ENCODE peak calls at places on chromosomes 5 and 9, in six cellular contexts. One of them, this sample, is unnamed.

GRCh38 chr5:176817864-176818377 is 7.6 kb downstream of the UNC5A start:
- DNase-seq in Peyer's patch: no peak
- DNase-seq in spleen: no peak
- DNase-seq in breast epithelium: no peak
- DNase-seq in adrenal gland: peak; percentile 6
- DNase-seq in GM12892: no peak
- DNase-seq in this sample: no peak

GRCh38 chr5:57845025-57845424 is 362.4 kb upstream of the ACTBL2 start:
- DNase-seq in Peyer's patch: no peak
- DNase-seq in spleen: no peak
- DNase-seq in breast epithelium: no peak
- DNase-seq in adrenal gland: no peak
- DNase-seq in GM12892: no peak
- DNase-seq in this sample: no peak

GRCh38 chr5:991472-992267 is 16.9 kb upstream of the NKD2 start:
- DNase-seq in Peyer's patch: peak; percentile 45
- DNase-seq in spleen: no peak
- DNase-seq in breast epithelium: no peak
- DNase-seq in adrenal gland: no peak
- DNase-seq in GM12892: no peak
- DNase-seq in this sample: no peak

GRCh38 chr9:134566196-134566822 is 75.3 kb upstream of the COL5A1 start:
- DNase-seq in Peyer's patch: no peak
- DNase-seq in spleen: no peak
- DNase-seq in breast epithelium: no peak
- DNase-seq in adrenal gland: no peak
- DNase-seq in GM12892: no peak
- DNase-seq in this sample: peak; percentile 70

GRCh38 chr5:129767927-129768380 is 20.1 kb downstream of the MINAR2 start:
- DNase-seq in Peyer's patch: no peak
- DNase-seq in spleen: no peak
- DNase-seq in breast epithelium: no peak
- DNase-seq in adrenal gland: peak; percentile 82
- DNase-seq in GM12892: peak; percentile 7
- DNase-seq in this sample: no peak

GRCh38 chr9:123712399-123712798 is 217.5 kb downstream of the DENND1A start:
- DNase-seq in Peyer's patch: no peak
- DNase-seq in spleen: no peak
- DNase-seq in breast epithelium: no peak
- DNase-seq in adrenal gland: no peak
- DNase-seq in GM12892: no peak
- DNase-seq in this sample: no peak

GRCh38 chr9:5186416-5187169 is 1.2 kb upstream of the INSL6 start:
- DNase-seq in Peyer's patch: peak; percentile 52
- DNase-seq in spleen: no peak
- DNase-seq in breast epithelium: no peak
- DNase-seq in adrenal gland: peak; percentile 56
- DNase-seq in GM12892: no peak
- DNase-seq in this sample: no peak

GRCh38 chr5:78734094-78734845 is 85.7 kb upstream of the LHFPL2 start:
- DNase-seq in Peyer's patch: no peak
- DNase-seq in spleen: no peak
- DNase-seq in breast epithelium: no peak
- DNase-seq in adrenal gland: no peak
- DNase-seq in GM12892: no peak
- DNase-seq in this sample: no peak

GRCh38 chr9:86324308-86324707 is 29.9 kb downstream of the TUT7 start:
- DNase-seq in Peyer's patch: no peak
- DNase-seq in spleen: no peak
- DNase-seq in breast epithelium: no peak
- DNase-seq in adrenal gland: no peak
- DNase-seq in GM12892: no peak
- DNase-seq in this sample: no peak

GRCh38 chr9:99726758-99727157 is 94.9 kb upstream of the NR4A3 start:
- DNase-seq in Peyer's patch: no peak
- DNase-seq in spleen: no peak
- DNase-seq in breast epithelium: no peak
- DNase-seq in adrenal gland: no peak
- DNase-seq in GM12892: no peak
- DNase-seq in this sample: no peak

GRCh38 chr9:16062542-16063240 is 509.8 kb downstream of the CCDC171 start:
- DNase-seq in Peyer's patch: no peak
- DNase-seq in spleen: no peak
- DNase-seq in breast epithelium: no peak
- DNase-seq in adrenal gland: no peak
- DNase-seq in GM12892: no peak
- DNase-seq in this sample: no peak

GRCh38 chr5:171438753-171439152 is 19.3 kb downstream of the FGF18 start:
- DNase-seq in Peyer's patch: no peak
- DNase-seq in spleen: no peak
- DNase-seq in breast epithelium: no peak
- DNase-seq in adrenal gland: no peak
- DNase-seq in GM12892: no peak
- DNase-seq in this sample: no peak

GRCh38 chr9:112331676-112331955 is 1.8 kb downstream of the PTBP3 start:
- DNase-seq in Peyer's patch: no peak
- DNase-seq in spleen: no peak
- DNase-seq in breast epithelium: no peak
- DNase-seq in adrenal gland: no peak
- DNase-seq in GM12892: no peak
- DNase-seq in this sample: no peak

GRCh38 chr5:2536632-2537031 is 214.8 kb downstream of the IRX2 start:
- DNase-seq in Peyer's patch: no peak
- DNase-seq in spleen: no peak
- DNase-seq in breast epithelium: no peak
- DNase-seq in adrenal gland: no peak
- DNase-seq in GM12892: no peak
- DNase-seq in this sample: no peak

GRCh38 chr9:27468450-27469110 is 55.5 kb upstream of the IFNK start:
- DNase-seq in Peyer's patch: no peak
- DNase-seq in spleen: peak; percentile 56
- DNase-seq in breast epithelium: no peak
- DNase-seq in adrenal gland: no peak
- DNase-seq in GM12892: no peak
- DNase-seq in this sample: no peak

GRCh38 chr5:142825378-142826089 is 55.4 kb downstream of the ARHGAP26 start:
- DNase-seq in Peyer's patch: no peak
- DNase-seq in spleen: no peak
- DNase-seq in breast epithelium: no peak
- DNase-seq in adrenal gland: no peak
- DNase-seq in GM12892: no peak
- DNase-seq in this sample: no peak

GRCh38 chr5:152811985-152812384 is 406.9 kb upstream of the NMUR2 start:
- DNase-seq in Peyer's patch: no peak
- DNase-seq in spleen: no peak
- DNase-seq in breast epithelium: no peak
- DNase-seq in adrenal gland: no peak
- DNase-seq in GM12892: no peak
- DNase-seq in this sample: no peak

GRCh38 chr9:123322771-123323481 is 33.1 kb upstream of the CRB2 start:
- DNase-seq in Peyer's patch: no peak
- DNase-seq in spleen: peak; percentile 86
- DNase-seq in breast epithelium: no peak
- DNase-seq in adrenal gland: no peak
- DNase-seq in GM12892: no peak
- DNase-seq in this sample: no peak

GRCh38 chr5:33167541-33167940 is 273.2 kb upstream of the TARS1 start:
- DNase-seq in Peyer's patch: no peak
- DNase-seq in spleen: no peak
- DNase-seq in breast epithelium: no peak
- DNase-seq in adrenal gland: no peak
- DNase-seq in GM12892: no peak
- DNase-seq in this sample: no peak

GRCh38 chr9:122445155-122445749 is 32.5 kb downstream of the OR1J1 start:
- DNase-seq in Peyer's patch: no peak
- DNase-seq in spleen: no peak
- DNase-seq in breast epithelium: no peak
- DNase-seq in adrenal gland: no peak
- DNase-seq in GM12892: no peak
- DNase-seq in this sample: no peak

GRCh38 chr5:172688735-172689572 is 47.9 kb downstream of the NEURL1B start:
- DNase-seq in Peyer's patch: no peak
- DNase-seq in spleen: peak; percentile 79
- DNase-seq in breast epithelium: no peak
- DNase-seq in adrenal gland: no peak
- DNase-seq in GM12892: peak; percentile 73
- DNase-seq in this sample: no peak

DNA sequence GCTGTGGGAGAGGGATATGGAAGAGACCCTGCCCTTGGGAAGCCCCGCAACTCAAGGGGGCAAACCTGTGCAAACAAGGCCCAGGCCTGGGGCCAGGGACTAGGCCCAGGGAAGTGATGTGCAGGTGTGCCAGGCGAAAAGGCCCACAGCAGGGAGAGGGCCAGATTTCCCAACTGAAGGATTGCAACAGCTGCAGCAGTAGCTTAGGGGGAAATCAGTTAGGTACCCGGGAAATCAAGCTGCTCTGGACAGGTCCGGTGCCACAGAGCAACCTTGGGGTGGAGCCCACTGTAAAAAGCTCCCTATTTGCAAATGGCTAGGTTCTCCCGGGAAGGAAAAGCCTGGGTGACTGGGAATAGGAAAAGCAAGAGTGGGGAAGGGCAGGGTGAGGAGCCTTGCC is 10.4 kb downstream of the GRIN1 start:
- DNase-seq in Peyer's patch: no peak
- DNase-seq in spleen: no peak
- DNase-seq in breast epithelium: no peak
- DNase-seq in adrenal gland: no peak
- DNase-seq in GM12892: no peak
- DNase-seq in this sample: no peak
- TF ChIP-seq POLR2A in Peyer's patch: no peak
- TF ChIP-seq POLR2A in spleen: no peak
- TF ChIP-seq POLR2A in breast epithelium: no peak
- TF ChIP-seq POLR2A in adrenal gland: no peak
- TF ChIP-seq POLR2A in GM12892: no peak
- TF ChIP-seq POLR2A in this sample: no peak

GRCh38 chr5:126776499-126777256 is at the start of gene LMNB1:
- DNase-seq in Peyer's patch: peak; percentile 97
- DNase-seq in spleen: peak; percentile 98
- DNase-seq in breast epithelium: peak; percentile 91
- DNase-seq in adrenal gland: peak; percentile 95
- DNase-seq in GM12892: peak; percentile 75
- DNase-seq in this sample: peak; percentile 99
- TF ChIP-seq POLR2A in Peyer's patch: peak; percentile 42
- TF ChIP-seq POLR2A in spleen: no peak
- TF ChIP-seq POLR2A in breast epithelium: no peak
- TF ChIP-seq POLR2A in adrenal gland: peak; percentile 39
- TF ChIP-seq POLR2A in GM12892: peak; percentile 73
- TF ChIP-seq POLR2A in this sample: no peak

GRCh38 chr5:135033026-135033861 is 784 bp downstream of the PITX1 start:
- DNase-seq in Peyer's patch: no peak
- DNase-seq in spleen: no peak
- DNase-seq in breast epithelium: no peak
- DNase-seq in adrenal gland: peak; percentile 40
- DNase-seq in GM12892: no peak
- DNase-seq in this sample: no peak

GRCh38 chr5:135035678-135036030 is 1.6 kb upstream of the PITX1 start:
- DNase-seq in Peyer's patch: no peak
- DNase-seq in spleen: no peak
- DNase-seq in breast epithelium: no peak
- DNase-seq in adrenal gland: no peak
- DNase-seq in GM12892: no peak
- DNase-seq in this sample: no peak

GRCh38 chr5:135034963-135035677 is 1.1 kb upstream of the PITX1 start:
- DNase-seq in Peyer's patch: no peak
- DNase-seq in spleen: peak; percentile 70
- DNase-seq in breast epithelium: no peak
- DNase-seq in adrenal gland: no peak
- DNase-seq in GM12892: no peak
- DNase-seq in this sample: no peak

GRCh38 chr5:135033866-135034185 is 202 bp downstream of the PITX1 start:
- DNase-seq in Peyer's patch: no peak
- DNase-seq in spleen: no peak
- DNase-seq in breast epithelium: no peak
- DNase-seq in adrenal gland: no peak
- DNase-seq in GM12892: no peak
- DNase-seq in this sample: no peak

GRCh38 chr5:135034186-135034962 is at the start of gene PITX1:
- DNase-seq in Peyer's patch: peak; percentile 71
- DNase-seq in spleen: no peak
- DNase-seq in breast epithelium: no peak
- DNase-seq in adrenal gland: peak; percentile 46
- DNase-seq in GM12892: no peak
- DNase-seq in this sample: no peak
- TF ChIP-seq POLR2A in Peyer's patch: no peak
- TF ChIP-seq POLR2A in spleen: no peak
- TF ChIP-seq POLR2A in breast epithelium: no peak
- TF ChIP-seq POLR2A in adrenal gland: no peak
- TF ChIP-seq POLR2A in GM12892: no peak
- TF ChIP-seq POLR2A in this sample: no peak

GRCh38 chr9:129487658-129488483 is 133.0 kb downstream of the C9orf50 start:
- DNase-seq in Peyer's patch: peak; percentile 64
- DNase-seq in spleen: peak; percentile 82
- DNase-seq in breast epithelium: no peak
- DNase-seq in adrenal gland: peak; percentile 85
- DNase-seq in GM12892: no peak
- DNase-seq in this sample: peak; percentile 92
- TF ChIP-seq POLR2A in Peyer's patch: no peak
- TF ChIP-seq POLR2A in spleen: no peak
- TF ChIP-seq POLR2A in breast epithelium: no peak
- TF ChIP-seq POLR2A in adrenal gland: no peak
- TF ChIP-seq POLR2A in GM12892: no peak
- TF ChIP-seq POLR2A in this sample: no peak

DNA sequence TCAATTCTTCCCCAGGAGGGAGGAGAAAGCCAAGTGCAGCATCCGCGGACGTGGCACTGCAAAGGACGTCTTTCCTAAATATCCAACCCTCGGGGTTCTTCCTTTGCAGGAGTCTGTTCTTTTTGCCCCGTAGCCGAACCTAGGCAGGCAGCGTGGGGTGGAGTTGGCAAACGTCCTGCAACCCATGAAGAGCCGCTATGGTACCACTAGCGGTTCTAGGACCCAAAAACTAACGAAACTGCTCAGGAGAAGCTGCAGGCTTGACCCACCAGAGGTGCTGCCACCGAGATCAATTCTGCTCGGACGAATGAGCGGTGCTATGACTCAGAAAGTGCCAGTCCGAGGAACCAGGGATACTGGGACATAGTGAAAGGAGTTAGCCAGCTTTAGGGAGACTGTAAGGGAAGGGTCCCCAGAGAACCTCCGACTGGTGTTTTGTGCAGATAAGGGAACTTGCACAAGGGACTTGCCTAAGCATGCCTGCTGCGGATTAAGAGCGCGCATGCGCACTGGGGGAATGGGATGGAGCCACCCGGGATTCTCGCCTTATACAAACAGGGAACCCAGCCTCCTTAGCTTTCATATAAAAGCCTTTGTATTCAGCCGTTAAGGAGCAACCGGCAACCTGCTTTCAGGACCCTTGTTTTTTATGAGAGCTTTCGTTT is 32.7 kb downstream of the ANXA2R start:
- DNase-seq in Peyer's patch: peak; percentile 79
- DNase-seq in spleen: peak; percentile 93
- DNase-seq in breast epithelium: no peak
- DNase-seq in adrenal gland: peak; percentile 81
- DNase-seq in GM12892: no peak
- DNase-seq in this sample: peak; percentile 96
- TF ChIP-seq POLR2A in Peyer's patch: no peak
- TF ChIP-seq POLR2A in spleen: no peak
- TF ChIP-seq POLR2A in breast epithelium: no peak
- TF ChIP-seq POLR2A in adrenal gland: peak; percentile 40
- TF ChIP-seq POLR2A in GM12892: peak; percentile 44
- TF ChIP-seq POLR2A in this sample: no peak